ENCODE peak calls at places on chromosome 22, in eight cellular contexts. J is tibial nerve; Y is heart right ventricle; P is stimulated activated CD4-positive, alpha-beta T cell treated with anti-CD3 and anti-CD28 coated beads, Interleukin-15, amount 100 ng/mL, for 1 hour; V is activated naive CD4-positive, alpha-beta T cell; O is G401; C is H4; Q is activated CD4-positive, alpha-beta T cell treated with anti-CD3 and anti-CD28 coated beads for 24 hours. A is an unnamed sample.

GRCh38 chr22:21759133-21759532 is 23.5 kb upstream of the YPEL1 start:
- DNase-seq in J (no peak), Y (no peak), P (no peak), V (no peak), O (peak; percentile 90), C (no peak), Q (no peak), A (no peak)

GRCh38 chr22:22887621-22888503 is at the start of gene IGLL5:
- DNase-seq in J (no peak), Y (no peak), P (no peak), V (no peak), O (no peak), C (no peak), Q (no peak), A (no peak)

GRCh38 chr22:27113211-27114030 is 456.0 kb downstream of the MIAT start:
- DNase-seq in J (peak; percentile 79), Y (peak; percentile 50), P (no peak), V (no peak), O (no peak), C (peak; percentile 94), Q (no peak), A (no peak)

GRCh38 chr22:39457546-39458442 is 982 bp downstream of the MGAT3 start:
- DNase-seq in J (no peak), Y (no peak), P (no peak), V (no peak), O (peak; percentile 75), C (no peak), Q (no peak), A (no peak)

GRCh38 chr22:40819741-40820140 is 595 bp upstream of the SLC25A17 start:
- DNase-seq in J (no peak), Y (no peak), P (no peak), V (no peak), O (no peak), C (peak; percentile 13), Q (peak; percentile 1), A (no peak)

GRCh38 chr22:26770624-26771023 is 113.2 kb downstream of the MIAT start:
- DNase-seq in J (no peak), Y (no peak), P (no peak), V (no peak), O (no peak), C (no peak), Q (no peak), A (no peak)

GRCh38 chr22:37599161-37599560 is 9.5 kb upstream of the GGA1 start:
- DNase-seq in J (peak; percentile 38), Y (peak; percentile 29), P (no peak), V (no peak), O (no peak), C (no peak), Q (no peak), A (no peak)

GRCh38 chr22:29799217-29799680 is 32.1 kb downstream of the UQCR10 start:
- DNase-seq in J (peak; percentile 79), Y (peak; percentile 90), P (no peak), V (no peak), O (peak; percentile 35), C (peak; percentile 93), Q (no peak), A (peak; percentile 17)

GRCh38 chr22:25054943-25055511 is 102.5 kb downstream of the KIAA1671 start:
- DNase-seq in J (peak; percentile 74), Y (no peak), P (no peak), V (no peak), O (peak; percentile 32), C (no peak), Q (no peak), A (no peak)

GRCh38 chr22:38397189-38398097 is 57.6 kb downstream of the KCNJ4 start:
- DNase-seq in J (peak; percentile 23), Y (peak; percentile 64), P (no peak), V (no peak), O (no peak), C (no peak), Q (no peak), A (no peak)

GRCh38 chr22:25702046-25702445 is 39.9 kb upstream of the MYO18B start:
- DNase-seq in J (no peak), Y (no peak), P (no peak), V (no peak), O (peak; percentile 55), C (no peak), Q (no peak), A (no peak)

GRCh38 chr22:19710020-19710768 is 4.1 kb upstream of the SEPTIN5 start:
- DNase-seq in J (no peak), Y (no peak), P (no peak), V (no peak), O (no peak), C (no peak), Q (no peak), A (no peak)

GRCh38 chr22:44437493-44438015 is 60.5 kb downstream of the RTL6 start:
- DNase-seq in J (no peak), Y (no peak), P (no peak), V (no peak), O (no peak), C (no peak), Q (no peak), A (no peak)

GRCh38 chr22:36743591-36744412 is 32.1 kb downstream of the IFT27 start:
- DNase-seq in J (no peak), Y (no peak), P (no peak), V (no peak), O (no peak), C (no peak), Q (no peak), A (no peak)

GRCh38 chr22:26767351-26767970 is 110.1 kb downstream of the MIAT start:
- DNase-seq in J (no peak), Y (no peak), P (no peak), V (no peak), O (peak; percentile 1), C (no peak), Q (no peak), A (no peak)

GRCh38 chr22:30607300-30607930 is 441 bp downstream of the TCN2 start:
- DNase-seq in J (no peak), Y (no peak), P (no peak), V (no peak), O (no peak), C (no peak), Q (no peak), A (no peak)

GRCh38 chr22:32830957-32831356 is 29.5 kb downstream of the TIMP3 start:
- DNase-seq in J (no peak), Y (no peak), P (no peak), V (no peak), O (no peak), C (no peak), Q (no peak), A (no peak)

GRCh38 chr22:46696225-46696518 is 41.9 kb downstream of the CERK start:
- DNase-seq in J (no peak), Y (no peak), P (no peak), V (no peak), O (no peak), C (no peak), Q (no peak), A (no peak)

GRCh38 chr22:36577019-36577418 is 48.1 kb upstream of the EIF3D start:
- DNase-seq in J (no peak), Y (no peak), P (no peak), V (no peak), O (no peak), C (peak; percentile 39), Q (no peak), A (no peak)

GRCh38 chr22:24181088-24181995 is at the start of gene SUSD2:
- DNase-seq in J (no peak), Y (no peak), P (no peak), V (no peak), O (peak; percentile 94), C (no peak), Q (no peak), A (no peak)

GRCh38 chr22:44906248-44906936 is 103.4 kb downstream of the PHF21B start:
- DNase-seq in J (no peak), Y (no peak), P (no peak), V (no peak), O (no peak), C (no peak), Q (no peak), A (no peak)

A was measured in esophagus squamous epithelium.